ENCODE peak calls at places on chromosomes 7 and 10, in six cellular contexts. One of them, this sample, is unnamed. For H3K27me3, the result is how much of the 10 kb centered on the place peaks cover.

GRCh38 chr10:48493083-48493871 is 111.6 kb downstream of the ARHGAP22 start:
- DNase-seq in IMR-90: no peak
- DNase-seq in brain microvascular endothelial cell: no peak
- DNase-seq in neuronal stem cell: no peak
- DNase-seq in adrenal gland: no peak
- DNase-seq in cardiac muscle cell: no peak
- DNase-seq in this sample: peak

GRCh38 chr7:142478479-142479220 is 220.8 kb upstream of the PRSS58 start:
- DNase-seq in neuronal stem cell: no peak
- DNase-seq in adrenal gland: no peak
- DNase-seq in brain microvascular endothelial cell: peak
- DNase-seq in IMR-90: peak
- DNase-seq in cardiac muscle cell: peak
- DNase-seq in this sample: no peak

GRCh38 chr7:750111-750905 is 23.2 kb upstream of the PRKAR1B start:
- DNase-seq in cardiac muscle cell: no peak
- DNase-seq in IMR-90: no peak
- DNase-seq in neuronal stem cell: no peak
- DNase-seq in adrenal gland: no peak
- DNase-seq in brain microvascular endothelial cell: no peak
- DNase-seq in this sample: peak

GRCh38 chr7:144379791-144380384 is 23.6 kb downstream of the NOBOX start:
- DNase-seq in adrenal gland: no peak
- DNase-seq in IMR-90: no peak
- DNase-seq in neuronal stem cell: no peak
- DNase-seq in brain microvascular endothelial cell: no peak
- DNase-seq in cardiac muscle cell: no peak
- DNase-seq in this sample: no peak

GRCh38 chr7:134942690-134943466 is 43.4 kb upstream of the AGBL3 start:
- DNase-seq in brain microvascular endothelial cell: no peak
- DNase-seq in neuronal stem cell: no peak
- DNase-seq in cardiac muscle cell: no peak
- DNase-seq in adrenal gland: no peak
- DNase-seq in IMR-90: no peak
- DNase-seq in this sample: no peak

GRCh38 chr7:22445140-22445722 is 54.8 kb downstream of the STEAP1B start:
- DNase-seq in IMR-90: peak
- DNase-seq in neuronal stem cell: no peak
- DNase-seq in brain microvascular endothelial cell: no peak
- DNase-seq in cardiac muscle cell: peak
- DNase-seq in adrenal gland: peak
- DNase-seq in this sample: peak

GRCh38 chr7:121278120-121279021 is 50.4 kb upstream of the WNT16 start:
- DNase-seq in brain microvascular endothelial cell: peak
- DNase-seq in cardiac muscle cell: no peak
- DNase-seq in IMR-90: peak
- DNase-seq in neuronal stem cell: no peak
- DNase-seq in adrenal gland: no peak
- DNase-seq in this sample: no peak

GRCh38 chr10:7635431-7636125 is 31.2 kb downstream of the ITIH5 start:
- DNase-seq in brain microvascular endothelial cell: no peak
- DNase-seq in adrenal gland: no peak
- DNase-seq in neuronal stem cell: peak
- DNase-seq in cardiac muscle cell: no peak
- DNase-seq in IMR-90: no peak
- DNase-seq in this sample: no peak

GRCh38 chr7:155420116-155420515 is 37.8 kb upstream of the EN2 start:
- DNase-seq in adrenal gland: no peak
- DNase-seq in IMR-90: no peak
- DNase-seq in cardiac muscle cell: no peak
- DNase-seq in neuronal stem cell: no peak
- DNase-seq in brain microvascular endothelial cell: no peak
- DNase-seq in this sample: no peak

GRCh38 chr7:95264225-95264927 is 60.0 kb downstream of the PON1 start:
- DNase-seq in neuronal stem cell: no peak
- DNase-seq in adrenal gland: no peak
- DNase-seq in IMR-90: peak
- DNase-seq in cardiac muscle cell: no peak
- DNase-seq in brain microvascular endothelial cell: peak
- DNase-seq in this sample: no peak

GRCh38 chr7:151416921-151417320 is 7.1 kb upstream of the WDR86 start:
- DNase-seq in brain microvascular endothelial cell: peak
- DNase-seq in cardiac muscle cell: no peak
- DNase-seq in neuronal stem cell: no peak
- DNase-seq in adrenal gland: no peak
- DNase-seq in IMR-90: no peak
- DNase-seq in this sample: no peak

GRCh38 chr10:70784476-70784875 is 701 bp downstream of the TBATA start:
- DNase-seq in cardiac muscle cell: no peak
- DNase-seq in adrenal gland: no peak
- DNase-seq in neuronal stem cell: no peak
- DNase-seq in brain microvascular endothelial cell: peak
- DNase-seq in IMR-90: peak
- DNase-seq in this sample: no peak

GRCh38 chr7:157271991-157272324 is 64.8 kb upstream of the DNAJB6 start:
- DNase-seq in adrenal gland: peak
- DNase-seq in brain microvascular endothelial cell: peak
- DNase-seq in IMR-90: peak
- DNase-seq in cardiac muscle cell: no peak
- DNase-seq in neuronal stem cell: no peak
- DNase-seq in this sample: peak

GRCh38 chr7:40804477-40805215 is 669.8 kb downstream of the SUGCT start:
- DNase-seq in neuronal stem cell: no peak
- DNase-seq in IMR-90: no peak
- DNase-seq in brain microvascular endothelial cell: no peak
- DNase-seq in cardiac muscle cell: no peak
- DNase-seq in adrenal gland: no peak
- DNase-seq in this sample: no peak

GRCh38 chr10:69458426-69459100 is 7.3 kb downstream of the TSPAN15 start:
- DNase-seq in neuronal stem cell: no peak
- DNase-seq in cardiac muscle cell: peak
- DNase-seq in IMR-90: no peak
- DNase-seq in brain microvascular endothelial cell: no peak
- DNase-seq in adrenal gland: peak
- DNase-seq in this sample: peak

GRCh38 chr10:8065651-8066050 is 11.2 kb downstream of the GATA3 start:
- DNase-seq in IMR-90: no peak
- DNase-seq in brain microvascular endothelial cell: no peak
- DNase-seq in cardiac muscle cell: no peak
- DNase-seq in adrenal gland: no peak
- DNase-seq in neuronal stem cell: no peak
- DNase-seq in this sample: no peak

GRCh38 chr7:129773871-129774270 is 162.4 kb downstream of the NRF1 start:
- DNase-seq in neuronal stem cell: no peak
- DNase-seq in brain microvascular endothelial cell: no peak
- DNase-seq in cardiac muscle cell: no peak
- DNase-seq in IMR-90: no peak
- DNase-seq in adrenal gland: no peak
- DNase-seq in this sample: no peak

GRCh38 chr7:81333004-81333403 is 414.2 kb upstream of the SEMA3C start:
- DNase-seq in neuronal stem cell: no peak
- DNase-seq in brain microvascular endothelial cell: peak
- DNase-seq in cardiac muscle cell: no peak
- DNase-seq in adrenal gland: no peak
- DNase-seq in IMR-90: peak
- DNase-seq in this sample: no peak

GRCh38 chr10:84901885-84902284 is 573.5 kb downstream of the CCSER2 start:
- DNase-seq in adrenal gland: no peak
- DNase-seq in neuronal stem cell: no peak
- DNase-seq in cardiac muscle cell: peak
- DNase-seq in IMR-90: no peak
- DNase-seq in brain microvascular endothelial cell: no peak
- DNase-seq in this sample: no peak

GRCh38 chr7:9013940-9014339 is 580.5 kb downstream of the NXPH1 start:
- DNase-seq in cardiac muscle cell: no peak
- DNase-seq in brain microvascular endothelial cell: no peak
- DNase-seq in adrenal gland: no peak
- DNase-seq in neuronal stem cell: peak
- DNase-seq in IMR-90: no peak
- DNase-seq in this sample: no peak

GRCh38 chr7:31553636-31554035 is 39.7 kb downstream of the ITPRID1 start:
- DNase-seq in cardiac muscle cell: no peak
- DNase-seq in adrenal gland: no peak
- DNase-seq in brain microvascular endothelial cell: no peak
- DNase-seq in neuronal stem cell: no peak
- DNase-seq in IMR-90: no peak
- DNase-seq in this sample: no peak

GRCh38 chr10:14478639-14479038 is 147.9 kb upstream of the FRMD4A start:
- DNase-seq in neuronal stem cell: peak
- DNase-seq in adrenal gland: peak
- DNase-seq in IMR-90: peak
- DNase-seq in cardiac muscle cell: peak
- DNase-seq in brain microvascular endothelial cell: peak
- DNase-seq in this sample: peak

GRCh38 chr10:105068497-105068896 is 427.4 kb downstream of the SORCS3 start:
- DNase-seq in cardiac muscle cell: no peak
- DNase-seq in brain microvascular endothelial cell: no peak
- DNase-seq in neuronal stem cell: no peak
- DNase-seq in IMR-90: no peak
- DNase-seq in adrenal gland: no peak
- DNase-seq in this sample: no peak

GRCh38 chr7:126689037-126689436 is 563.7 kb downstream of the GRM8 start:
- DNase-seq in neuronal stem cell: no peak
- DNase-seq in brain microvascular endothelial cell: peak
- DNase-seq in IMR-90: no peak
- DNase-seq in cardiac muscle cell: no peak
- DNase-seq in adrenal gland: no peak
- DNase-seq in this sample: no peak
- H3K27ac ChIP-seq in neuronal stem cell: no peak
- H3K27ac ChIP-seq in brain microvascular endothelial cell: no peak
- H3K27ac ChIP-seq in IMR-90: no peak
- H3K27ac ChIP-seq in cardiac muscle cell: no peak
- H3K27ac ChIP-seq in adrenal gland: no peak
- H3K27ac ChIP-seq in this sample: no peak

DNA sequence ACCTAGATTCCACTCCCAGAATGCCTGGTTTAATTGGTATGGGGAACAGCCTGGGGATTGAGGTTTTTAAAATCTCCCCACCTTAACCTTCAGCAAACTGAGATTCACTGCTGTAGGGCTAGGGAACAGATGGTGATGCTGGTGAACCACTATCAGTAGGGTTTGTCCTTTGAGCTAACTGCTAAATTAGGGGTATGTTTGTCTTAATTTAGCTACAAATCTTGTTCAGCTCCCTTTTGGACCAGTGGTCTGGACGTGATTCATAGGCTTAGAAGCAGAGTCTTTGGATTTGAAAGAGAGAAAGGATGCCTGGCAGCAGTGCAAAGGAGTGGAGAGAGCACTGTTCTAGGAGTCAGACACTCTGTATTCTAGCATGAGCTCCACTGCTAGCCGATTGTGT is 2.8 kb downstream of the HDAC9 start:
- DNase-seq in brain microvascular endothelial cell: no peak
- DNase-seq in neuronal stem cell: no peak
- DNase-seq in cardiac muscle cell: no peak
- DNase-seq in adrenal gland: no peak
- DNase-seq in IMR-90: no peak
- DNase-seq in this sample: no peak
- H3K4me3 ChIP-seq in brain microvascular endothelial cell: no peak
- H3K4me3 ChIP-seq in neuronal stem cell: no peak
- H3K4me3 ChIP-seq in cardiac muscle cell: peak
- H3K4me3 ChIP-seq in adrenal gland: no peak
- H3K4me3 ChIP-seq in IMR-90: no peak
- H3K4me3 ChIP-seq in this sample: no peak

GRCh38 chr7:13148548-13148947 is 461.1 kb downstream of the ARL4A start:
- DNase-seq in neuronal stem cell: no peak
- DNase-seq in adrenal gland: no peak
- DNase-seq in cardiac muscle cell: no peak
- DNase-seq in IMR-90: no peak
- DNase-seq in brain microvascular endothelial cell: no peak
- DNase-seq in this sample: no peak
- H3K27me3 ChIP-seq in neuronal stem cell: under half
- H3K27me3 ChIP-seq in adrenal gland: under half
- H3K27me3 ChIP-seq in cardiac muscle cell: under half
- H3K27me3 ChIP-seq in IMR-90: under half
- H3K27me3 ChIP-seq in brain microvascular endothelial cell: under half
- H3K27me3 ChIP-seq in this sample: under half

GRCh38 chr10:36256905-36257304 is 614.8 kb upstream of the FZD8 start:
- DNase-seq in neuronal stem cell: no peak
- DNase-seq in adrenal gland: no peak
- DNase-seq in brain microvascular endothelial cell: peak
- DNase-seq in IMR-90: peak
- DNase-seq in cardiac muscle cell: no peak
- DNase-seq in this sample: no peak
- H3K27ac ChIP-seq in neuronal stem cell: no peak
- H3K27ac ChIP-seq in adrenal gland: no peak
- H3K27ac ChIP-seq in brain microvascular endothelial cell: no peak
- H3K27ac ChIP-seq in IMR-90: no peak
- H3K27ac ChIP-seq in cardiac muscle cell: no peak
- H3K27ac ChIP-seq in this sample: no peak

GRCh38 chr7:39560997-39561396 is 5.2 kb upstream of the YAE1 start:
- DNase-seq in adrenal gland: no peak
- DNase-seq in neuronal stem cell: no peak
- DNase-seq in cardiac muscle cell: no peak
- DNase-seq in brain microvascular endothelial cell: no peak
- DNase-seq in IMR-90: no peak
- DNase-seq in this sample: no peak

GRCh38 chr7:39567294-39567693 is 1.1 kb downstream of the YAE1 start:
- DNase-seq in adrenal gland: no peak
- DNase-seq in IMR-90: peak
- DNase-seq in brain microvascular endothelial cell: no peak
- DNase-seq in neuronal stem cell: no peak
- DNase-seq in cardiac muscle cell: no peak
- DNase-seq in this sample: no peak

GRCh38 chr7:39560398-39560797 is 5.8 kb upstream of the YAE1 start:
- DNase-seq in IMR-90: no peak
- DNase-seq in adrenal gland: no peak
- DNase-seq in cardiac muscle cell: peak
- DNase-seq in brain microvascular endothelial cell: no peak
- DNase-seq in neuronal stem cell: no peak
- DNase-seq in this sample: no peak

GRCh38 chr7:39566056-39566921 is at the start of gene YAE1:
- DNase-seq in IMR-90: peak
- DNase-seq in brain microvascular endothelial cell: peak
- DNase-seq in cardiac muscle cell: peak
- DNase-seq in neuronal stem cell: peak
- DNase-seq in adrenal gland: peak
- DNase-seq in this sample: peak

GRCh38 chr7:39565538-39565937 is 666 bp upstream of the YAE1 start:
- DNase-seq in cardiac muscle cell: no peak
- DNase-seq in IMR-90: no peak
- DNase-seq in brain microvascular endothelial cell: no peak
- DNase-seq in adrenal gland: no peak
- DNase-seq in neuronal stem cell: no peak
- DNase-seq in this sample: no peak
- H3K4me3 ChIP-seq in cardiac muscle cell: peak
- H3K4me3 ChIP-seq in IMR-90: peak
- H3K4me3 ChIP-seq in brain microvascular endothelial cell: peak
- H3K4me3 ChIP-seq in adrenal gland: peak
- H3K4me3 ChIP-seq in neuronal stem cell: peak
- H3K4me3 ChIP-seq in this sample: peak

DNA sequence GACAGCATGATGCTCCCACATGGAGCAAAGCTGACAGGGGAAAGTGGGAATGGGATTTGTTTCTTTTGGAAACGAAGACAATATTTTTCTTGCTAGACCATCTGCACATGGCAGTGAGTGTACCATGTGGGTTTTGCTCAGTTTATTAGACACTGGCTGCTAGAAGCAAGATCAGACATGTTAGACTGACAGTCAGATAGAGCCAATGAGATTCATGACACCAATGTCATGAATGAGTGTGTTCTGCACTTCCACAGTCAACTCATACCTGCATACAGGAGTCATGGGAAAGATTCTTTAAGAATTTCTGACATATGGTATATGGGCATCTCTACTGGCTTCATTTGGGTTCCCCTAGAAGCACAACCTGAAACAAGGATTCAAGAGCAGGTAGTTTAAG is 3.6 kb upstream of the GRM8 start:
- DNase-seq in cardiac muscle cell: no peak
- DNase-seq in adrenal gland: no peak
- DNase-seq in neuronal stem cell: no peak
- DNase-seq in brain microvascular endothelial cell: no peak
- DNase-seq in IMR-90: no peak
- DNase-seq in this sample: no peak
- H3K27me3 ChIP-seq in cardiac muscle cell: half or more
- H3K27me3 ChIP-seq in adrenal gland: under half
- H3K27me3 ChIP-seq in neuronal stem cell: under half
- H3K27me3 ChIP-seq in brain microvascular endothelial cell: under half
- H3K27me3 ChIP-seq in IMR-90: under half
- H3K27me3 ChIP-seq in this sample: under half